ENCODE peak calls at places on chromosomes 1 and 21, in eight cellular contexts. One of them, this sample, is unnamed.

GRCh38 chr1:17347769-17348592 is 24.0 kb upstream of the PADI6 start:
- DNase-seq in right lobe of liver: no peak
- DNase-seq in GM12878: no peak
- DNase-seq in A549: peak
- DNase-seq in IMR-90: peak
- DNase-seq in body of pancreas: no peak
- DNase-seq in K562: peak
- DNase-seq in stomach: no peak
- DNase-seq in this sample: no peak

GRCh38 chr1:183652547-183653467 is at the start of gene APOBEC4:
- DNase-seq in right lobe of liver: no peak
- DNase-seq in GM12878: no peak
- DNase-seq in A549: no peak
- DNase-seq in IMR-90: no peak
- DNase-seq in body of pancreas: no peak
- DNase-seq in K562: no peak
- DNase-seq in stomach: no peak
- DNase-seq in this sample: no peak

GRCh38 chr1:7224644-7225043 is 439.4 kb downstream of the CAMTA1 start:
- DNase-seq in right lobe of liver: no peak
- DNase-seq in GM12878: no peak
- DNase-seq in A549: no peak
- DNase-seq in IMR-90: no peak
- DNase-seq in body of pancreas: peak
- DNase-seq in K562: peak
- DNase-seq in stomach: no peak
- DNase-seq in this sample: peak

GRCh38 chr21:31609081-31609480 is 50.4 kb upstream of the SOD1 start:
- DNase-seq in right lobe of liver: no peak
- DNase-seq in GM12878: no peak
- DNase-seq in A549: no peak
- DNase-seq in IMR-90: no peak
- DNase-seq in body of pancreas: no peak
- DNase-seq in K562: peak
- DNase-seq in stomach: no peak
- DNase-seq in this sample: no peak

GRCh38 chr21:36706951-36707762 is 8.2 kb downstream of the SIM2 start:
- DNase-seq in right lobe of liver: no peak
- DNase-seq in GM12878: no peak
- DNase-seq in A549: no peak
- DNase-seq in IMR-90: peak
- DNase-seq in body of pancreas: no peak
- DNase-seq in K562: peak
- DNase-seq in stomach: no peak
- DNase-seq in this sample: no peak

GRCh38 chr1:19405761-19406481 is 79.4 kb downstream of the CAPZB start:
- DNase-seq in right lobe of liver: no peak
- DNase-seq in GM12878: no peak
- DNase-seq in A549: no peak
- DNase-seq in IMR-90: peak
- DNase-seq in body of pancreas: no peak
- DNase-seq in K562: peak
- DNase-seq in stomach: no peak
- DNase-seq in this sample: no peak

GRCh38 chr1:181255270-181255929 is 166.9 kb downstream of the IER5 start:
- DNase-seq in right lobe of liver: peak
- DNase-seq in GM12878: no peak
- DNase-seq in A549: peak
- DNase-seq in IMR-90: peak
- DNase-seq in body of pancreas: peak
- DNase-seq in K562: no peak
- DNase-seq in stomach: no peak
- DNase-seq in this sample: peak

GRCh38 chr1:55300975-55301374 is 85.8 kb upstream of the USP24 start:
- DNase-seq in right lobe of liver: no peak
- DNase-seq in GM12878: no peak
- DNase-seq in A549: no peak
- DNase-seq in IMR-90: no peak
- DNase-seq in body of pancreas: no peak
- DNase-seq in K562: no peak
- DNase-seq in stomach: no peak
- DNase-seq in this sample: no peak

GRCh38 chr1:47763456-47764171 is 233.6 kb downstream of the TRABD2B start:
- DNase-seq in right lobe of liver: peak
- DNase-seq in GM12878: no peak
- DNase-seq in A549: no peak
- DNase-seq in IMR-90: peak
- DNase-seq in body of pancreas: no peak
- DNase-seq in K562: no peak
- DNase-seq in stomach: no peak
- DNase-seq in this sample: no peak

GRCh38 chr1:71717186-71717585 is 565.2 kb downstream of the NEGR1 start:
- DNase-seq in right lobe of liver: no peak
- DNase-seq in GM12878: no peak
- DNase-seq in A549: no peak
- DNase-seq in IMR-90: no peak
- DNase-seq in body of pancreas: no peak
- DNase-seq in K562: no peak
- DNase-seq in stomach: no peak
- DNase-seq in this sample: no peak
- TF ChIP-seq POLR2A in right lobe of liver: no peak
- TF ChIP-seq POLR2A in GM12878: no peak
- TF ChIP-seq POLR2A in A549: no peak
- TF ChIP-seq POLR2A in IMR-90: no peak
- TF ChIP-seq POLR2A in body of pancreas: no peak
- TF ChIP-seq POLR2A in K562: no peak
- TF ChIP-seq POLR2A in stomach: no peak
- TF ChIP-seq POLR2A in this sample: no peak

DNA sequence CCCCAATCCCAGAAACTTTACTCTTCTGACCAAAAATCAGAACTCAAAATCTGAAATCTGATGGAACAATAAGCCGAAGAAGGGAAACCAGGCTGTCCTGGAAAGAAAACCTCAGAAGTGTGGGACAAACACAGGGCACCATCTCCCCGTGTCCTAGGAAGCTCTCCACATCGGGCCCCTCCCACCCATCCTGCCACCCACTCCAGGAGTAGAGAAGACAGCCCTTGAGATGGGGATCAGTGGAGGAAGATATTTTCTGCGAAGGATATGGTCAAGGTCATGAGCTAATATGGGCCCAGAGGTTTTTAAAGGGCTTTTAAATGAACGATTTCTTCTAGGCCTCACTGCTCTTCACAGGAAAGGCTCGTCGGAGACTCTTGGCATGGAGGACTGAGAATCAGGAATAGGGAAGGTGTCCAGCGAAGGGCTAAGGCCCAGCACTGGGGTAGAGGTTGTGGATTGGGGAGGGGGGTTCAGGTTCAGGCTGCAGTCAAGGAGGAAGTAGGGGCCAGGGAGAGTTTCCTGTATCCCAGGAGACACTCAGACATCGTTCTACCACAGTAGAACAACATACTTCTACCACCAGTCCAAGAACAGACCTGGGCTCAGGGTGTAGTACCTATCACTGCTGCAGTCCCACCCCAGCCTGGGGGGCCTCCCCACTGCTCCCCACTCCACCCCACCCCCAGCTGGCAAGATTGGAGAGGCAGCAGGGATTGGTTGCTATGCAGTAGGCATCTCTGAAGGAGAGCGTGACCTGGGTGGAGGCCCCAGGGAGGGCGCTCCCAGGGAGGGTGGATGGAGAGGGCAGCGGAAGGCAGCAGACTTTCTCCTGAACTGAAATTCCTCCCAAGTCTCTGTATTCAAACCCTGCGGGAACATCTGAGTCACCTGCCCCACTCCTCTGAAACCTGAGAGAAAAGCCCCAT is 1.2 kb upstream of the S100A5 start:
- DNase-seq in right lobe of liver: no peak
- DNase-seq in GM12878: no peak
- DNase-seq in A549: no peak
- DNase-seq in IMR-90: no peak
- DNase-seq in body of pancreas: no peak
- DNase-seq in K562: no peak
- DNase-seq in stomach: no peak
- DNase-seq in this sample: peak
- TF ChIP-seq POLR2A in right lobe of liver: no peak
- TF ChIP-seq POLR2A in GM12878: no peak
- TF ChIP-seq POLR2A in A549: no peak
- TF ChIP-seq POLR2A in IMR-90: no peak
- TF ChIP-seq POLR2A in body of pancreas: no peak
- TF ChIP-seq POLR2A in K562: no peak
- TF ChIP-seq POLR2A in stomach: no peak
- TF ChIP-seq POLR2A in this sample: no peak

GRCh38 chr1:40399984-40400704 is 26.6 kb downstream of the SMAP2 start:
- DNase-seq in right lobe of liver: no peak
- DNase-seq in GM12878: no peak
- DNase-seq in A549: no peak
- DNase-seq in IMR-90: no peak
- DNase-seq in body of pancreas: no peak
- DNase-seq in K562: peak
- DNase-seq in stomach: no peak
- DNase-seq in this sample: no peak
- TF ChIP-seq POLR2A in right lobe of liver: peak
- TF ChIP-seq POLR2A in GM12878: no peak
- TF ChIP-seq POLR2A in A549: no peak
- TF ChIP-seq POLR2A in IMR-90: no peak
- TF ChIP-seq POLR2A in body of pancreas: no peak
- TF ChIP-seq POLR2A in K562: no peak
- TF ChIP-seq POLR2A in stomach: no peak
- TF ChIP-seq POLR2A in this sample: no peak

DNA sequence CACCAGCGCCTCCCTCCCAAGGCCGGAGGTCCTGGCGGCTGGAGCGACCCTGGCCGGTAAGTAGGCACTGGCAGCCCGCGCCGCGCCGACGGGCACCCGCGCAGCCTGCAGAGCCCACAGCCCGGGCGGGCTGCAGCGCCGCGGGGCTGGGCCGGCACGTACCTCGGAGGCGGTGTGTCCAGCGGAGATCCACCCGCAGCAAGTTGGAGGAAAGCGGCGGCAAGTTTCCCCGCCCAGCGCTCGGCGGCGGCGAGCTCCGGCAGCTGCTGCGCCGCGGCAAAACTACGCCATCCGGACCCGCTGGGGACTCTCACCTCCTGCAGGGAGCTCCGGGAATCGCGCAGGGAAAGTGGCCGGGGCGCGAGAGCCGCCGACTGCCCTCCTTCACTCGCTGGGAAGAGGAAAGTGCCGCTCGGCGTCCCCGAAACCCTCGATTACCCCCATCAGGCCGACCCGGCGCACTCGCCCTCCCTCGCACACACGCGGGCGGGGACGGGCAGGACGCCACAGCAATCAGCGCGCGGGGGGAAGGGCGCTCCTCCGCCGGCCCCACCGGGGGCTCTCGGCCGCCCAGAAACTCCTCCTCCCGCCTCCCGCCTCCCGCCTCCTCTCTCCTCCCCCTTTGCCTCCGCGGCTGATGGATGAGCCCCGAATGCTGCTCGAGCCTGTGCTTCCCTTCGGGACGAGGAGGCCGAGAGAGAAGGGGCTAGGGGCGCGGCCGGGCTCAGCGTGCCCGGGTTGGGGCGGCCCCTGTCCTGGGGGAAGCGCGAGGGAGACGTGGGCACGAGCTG is at the start of gene TGFBR3:
- DNase-seq in right lobe of liver: peak
- DNase-seq in GM12878: no peak
- DNase-seq in A549: peak
- DNase-seq in IMR-90: peak
- DNase-seq in body of pancreas: peak
- DNase-seq in K562: peak
- DNase-seq in stomach: peak
- DNase-seq in this sample: peak
- TF ChIP-seq POLR2A in right lobe of liver: peak
- TF ChIP-seq POLR2A in GM12878: peak
- TF ChIP-seq POLR2A in A549: peak
- TF ChIP-seq POLR2A in IMR-90: peak
- TF ChIP-seq POLR2A in body of pancreas: peak
- TF ChIP-seq POLR2A in K562: peak
- TF ChIP-seq POLR2A in stomach: no peak
- TF ChIP-seq POLR2A in this sample: peak